ENCODE peak calls at places on chromosome 4, in four cellular contexts. T is activated T-cell treated with anti-CD3 and anti-CD28 coated beads for 4 hours; Q is RWPE1; H is stimulated activated CD4-positive, alpha-beta T cell treated with anti-CD3 and anti-CD28 coated beads, Interleukin-12 subunit alpha, Interleukin-12 subunit beta, amount 100 ng/mL, for 4 hours. L is an unnamed sample.

GRCh38 chr4:41120297-41121217 is 93.8 kb downstream of the APBB2 start:
- DNase-seq in Q (peak), T (no peak), H (no peak), L (no peak)

GRCh38 chr4:20194079-20195013 is 57.4 kb upstream of the SLIT2 start:
- DNase-seq in Q (peak), T (no peak), H (no peak), L (no peak)

GRCh38 chr4:73856518-73856917 is 3.4 kb downstream of the PF4V1 start:
- DNase-seq in H (no peak), T (no peak), Q (no peak), L (no peak)

GRCh38 chr4:88191404-88191803 is 33.0 kb upstream of the ABCG2 start:
- DNase-seq in H (no peak), Q (no peak), T (no peak), L (no peak)

GRCh38 chr4:181970356-181970755 is 272.8 kb upstream of the TENM3 start:
- DNase-seq in T (no peak), H (no peak), Q (no peak), L (no peak)

GRCh38 chr4:138308421-138308820 is 66.3 kb upstream of the SLC7A11 start:
- DNase-seq in Q (peak), T (no peak), H (no peak), L (no peak)

GRCh38 chr4:117137143-117137542 is 51.8 kb upstream of the TRAM1L1 start:
- DNase-seq in T (no peak), Q (peak), H (no peak), L (no peak)

GRCh38 chr4:104728380-104729122 is 233.9 kb upstream of the CXXC4 start:
- DNase-seq in T (no peak), Q (peak), H (no peak), L (no peak)

GRCh38 chr4:93646225-93646930 is 182.2 kb upstream of the ATOH1 start:
- DNase-seq in T (no peak), H (no peak), Q (peak), L (no peak)

GRCh38 chr4:76426272-76426671 is 5.3 kb upstream of the CCDC158 start:
- DNase-seq in T (no peak), Q (no peak), H (no peak), L (no peak)

GRCh38 chr4:158912390-158913175 is 143.8 kb downstream of the FNIP2 start:
- DNase-seq in H (no peak), T (no peak), Q (no peak), L (no peak)

GRCh38 chr4:96154676-96155075 is 314.8 kb downstream of the PDHA2 start:
- DNase-seq in H (no peak), Q (no peak), T (no peak), L (no peak)

GRCh38 chr4:2393353-2394270 is 24.8 kb downstream of the ZFYVE28 start:
- DNase-seq in H (no peak), Q (no peak), T (no peak), L (no peak)

GRCh38 chr4:119087121-119087520 is 48.5 kb upstream of the MYOZ2 start:
- DNase-seq in Q (no peak), T (no peak), H (no peak), L (no peak)

GRCh38 chr4:149465941-149466340 is 349.7 kb downstream of the IQCM start:
- DNase-seq in Q (peak), T (no peak), H (no peak), L (no peak)

GRCh38 chr4:165861378-165861777 is 11.7 kb upstream of the TLL1 start:
- DNase-seq in H (no peak), T (no peak), Q (no peak), L (no peak)

GRCh38 chr4:139876328-139876941 is 210.8 kb downstream of the MGST2 start:
- DNase-seq in T (no peak), H (no peak), Q (no peak), L (no peak)

GRCh38 chr4:5545271-5545670 is 163.1 kb downstream of the EVC2 start:
- DNase-seq in H (no peak), T (no peak), Q (no peak), L (no peak)

GRCh38 chr4:23680616-23681518 is 209.0 kb downstream of the PPARGC1A start:
- DNase-seq in Q (no peak), H (no peak), T (no peak), L (no peak)

GRCh38 chr4:42579903-42580302 is 77.0 kb downstream of the ATP8A1 start:
- DNase-seq in T (no peak), H (no peak), Q (no peak), L (no peak)

GRCh38 chr4:53928825-53929224 is 135.6 kb downstream of the CHIC2 start:
- DNase-seq in T (no peak), Q (no peak), H (no peak), L (no peak)

GRCh38 chr4:98939892-98940298 is 11.0 kb upstream of the EIF4E start:
- DNase-seq in T (no peak), Q (peak), H (no peak), L (no peak)

GRCh38 chr4:29310252-29310651 is 1409.9 kb upstream of the PCDH7 start:
- DNase-seq in Q (no peak), H (no peak), T (no peak), L (no peak)

GRCh38 chr4:44679060-44679459 is 840 bp downstream of the GUF1 start:
- DNase-seq in T (no peak), Q (no peak), H (no peak), L (no peak)

GRCh38 chr4:15882675-15883086 is 55.9 kb downstream of the FGFBP1 start:
- DNase-seq in T (peak), H (peak), Q (peak), L (peak)

GRCh38 chr4:61517144-61517543 is 317.0 kb downstream of the ADGRL3 start:
- DNase-seq in Q (no peak), H (no peak), T (no peak), L (peak)

GRCh38 chr4:128979934-128980333 is 113.4 kb downstream of the SCLT1 start:
- DNase-seq in Q (peak), T (no peak), H (no peak), L (no peak)

GRCh38 chr4:113289736-113290135 is 240.3 kb downstream of the ANK2 start:
- DNase-seq in T (no peak), Q (no peak), H (no peak), L (no peak)

GRCh38 chr4:3669553-3669949 is 96.6 kb upstream of the ADRA2C start:
- DNase-seq in T (no peak), H (no peak), Q (no peak), L (no peak)

GRCh38 chr4:7944568-7945220 is 5.0 kb upstream of the AFAP1 start:
- DNase-seq in Q (no peak), H (no peak), T (no peak), L (no peak)

GRCh38 chr4:4643306-4643705 is 101.5 kb upstream of the STX18 start:
- DNase-seq in Q (no peak), T (no peak), H (no peak), L (no peak)

GRCh38 chr4:83516042-83516772 is 19.7 kb upstream of the GPAT3 start:
- DNase-seq in T (no peak), H (no peak), Q (no peak), L (no peak)

GRCh38 chr4:145183581-145183980 is 3.2 kb upstream of the OTUD4 start:
- DNase-seq in H (no peak), Q (no peak), T (no peak), L (no peak)

GRCh38 chr4:184937030-184937710 is 81.1 kb upstream of the HELT start:
- DNase-seq in T (no peak), Q (no peak), H (no peak), L (no peak)

GRCh38 chr4:31045151-31045550 is 325.0 kb downstream of the PCDH7 start:
- DNase-seq in T (no peak), Q (no peak), H (no peak), L (no peak)

L was measured in progenitor cell of endocrine pancreas.